ENCODE peak calls at places on chromosomes 1 and 21, in five cellular contexts. Z, T, Y, I and K are unnamed samples. For H3K4me1, the result is how much of the 10 kb centered on the place peaks cover.

GRCh38 chr1:156590326-156591180 is 1.0 kb upstream of the NAXE start:
- DNase-seq in Z (no peak), I (no peak), Y (no peak), T (no peak), K (no peak)

GRCh38 chr1:147210987-147211386 is 14.2 kb downstream of the FMO5 start:
- DNase-seq in I (no peak), Y (no peak), Z (no peak), T (no peak), K (no peak)

GRCh38 chr1:94246692-94247145 is 9.3 kb upstream of the ARHGAP29 start:
- DNase-seq in Z (no peak), Y (peak), I (no peak), T (no peak), K (no peak)

GRCh38 chr21:14617040-14617393 is 70.9 kb upstream of the SAMSN1 start:
- DNase-seq in I (no peak), T (no peak), Y (no peak), Z (no peak), K (no peak)

GRCh38 chr1:101769520-101769919 is 227.2 kb downstream of the OLFM3 start:
- DNase-seq in Y (peak), Z (no peak), I (no peak), T (no peak), K (no peak)

GRCh38 chr1:56063461-56063860 is 515.9 kb downstream of the PLPP3 start:
- DNase-seq in I (no peak), T (peak), Y (no peak), Z (no peak), K (no peak)

GRCh38 chr1:236051107-236051885 is 13.6 kb downstream of the NID1 start:
- DNase-seq in T (peak), I (no peak), Z (no peak), Y (peak), K (no peak)

GRCh38 chr21:27802816-27803475 is 836.1 kb upstream of the ADAMTS5 start:
- DNase-seq in Y (peak), Z (peak), T (no peak), I (no peak), K (no peak)

GRCh38 chr1:7223334-7224080 is 438.3 kb downstream of the CAMTA1 start:
- DNase-seq in T (no peak), I (no peak), Z (no peak), Y (no peak), K (no peak)

GRCh38 chr1:87279966-87280535 is 48.6 kb upstream of the LMO4 start:
- DNase-seq in I (no peak), Z (no peak), Y (no peak), T (no peak), K (no peak)

GRCh38 chr1:162056043-162056442 is 13.4 kb upstream of the NOS1AP start:
- DNase-seq in Z (peak), Y (peak), I (peak), T (peak), K (peak)

GRCh38 chr1:63318255-63319068 is 3.9 kb upstream of the FOXD3 start:
- DNase-seq in Y (no peak), T (no peak), Z (no peak), I (no peak), K (no peak)

GRCh38 chr1:99766378-99766800 is at the start of gene FRRS1:
- DNase-seq in T (peak), I (no peak), Y (peak), Z (peak), K (peak)
- TF ChIP-seq CTCF in T (no peak), I (no peak), Y (peak), Z (no peak), K (no peak)

GRCh38 chr1:24606296-24606605 is 36.9 kb upstream of the SRRM1 start:
- DNase-seq in Y (no peak), T (no peak), I (no peak), Z (no peak), K (no peak)

GRCh38 chr1:24609949-24610517 is 33.1 kb upstream of the SRRM1 start:
- DNase-seq in Z (no peak), Y (no peak), T (no peak), I (no peak), K (no peak)

GRCh38 chr1:24600551-24600950 is 42.6 kb upstream of the SRRM1 start:
- DNase-seq in T (no peak), I (no peak), Z (no peak), Y (no peak), K (no peak)

GRCh38 chr1:24606621-24607020 is 36.5 kb upstream of the SRRM1 start:
- DNase-seq in I (no peak), Y (no peak), Z (no peak), T (no peak), K (no peak)

GRCh38 chr1:24605534-24606295 is 37.4 kb upstream of the SRRM1 start:
- DNase-seq in Z (no peak), T (no peak), I (no peak), Y (no peak), K (no peak)
- H3K4me1 ChIP-seq in Z (under half), T (under half), I (under half), Y (under half), K (under half)

DNA sequence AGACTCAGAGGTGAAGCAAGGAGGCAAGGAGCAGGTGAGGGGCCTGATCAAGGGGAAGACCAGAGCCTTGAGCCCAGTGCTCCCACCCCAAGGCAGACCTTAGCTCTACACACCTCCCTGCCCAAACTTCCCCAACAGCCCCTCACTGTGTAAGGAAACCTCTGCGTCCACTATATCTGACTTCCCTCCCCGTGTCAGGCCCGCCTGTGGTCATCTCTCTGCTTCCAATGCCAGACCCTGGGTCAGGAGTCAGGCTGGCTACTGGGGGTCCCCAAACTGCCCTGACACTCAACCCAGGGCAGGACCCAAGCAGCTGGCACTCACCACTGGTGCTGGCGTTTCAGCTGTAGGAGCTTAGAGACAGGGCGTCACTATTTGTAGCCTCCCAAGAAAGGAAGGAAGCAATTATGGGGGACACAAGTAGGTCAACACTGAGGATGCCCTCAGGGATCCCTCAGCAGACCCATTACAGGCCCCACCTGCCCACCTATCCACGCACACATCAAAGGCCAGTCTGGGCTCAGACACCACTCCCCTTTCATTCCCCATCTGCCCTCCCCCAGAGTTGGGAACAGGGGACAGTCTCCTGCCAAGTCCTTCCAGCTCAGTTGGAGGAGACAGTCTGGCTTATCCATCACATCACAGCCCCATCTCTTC is 811 bp upstream of the S100A3 start:
- DNase-seq in Y (no peak), T (no peak), I (no peak), Z (peak), K (no peak)
- TF ChIP-seq CTCF in Y (no peak), T (no peak), I (no peak), Z (no peak), K (no peak)

GRCh38 chr1:29711582-29712274 is 475.4 kb downstream of the PTPRU start:
- DNase-seq in Z (no peak), Y (no peak), T (no peak), I (no peak), K (no peak)

GRCh38 chr1:29709711-29710169 is 473.4 kb downstream of the PTPRU start:
- DNase-seq in Y (no peak), I (peak), Z (no peak), T (no peak), K (no peak)

GRCh38 chr1:29712801-29713200 is 476.5 kb downstream of the PTPRU start:
- DNase-seq in Y (no peak), Z (no peak), I (peak), T (no peak), K (no peak)

GRCh38 chr1:29713857-29714256 is 477.5 kb downstream of the PTPRU start:
- DNase-seq in Y (no peak), I (no peak), Z (no peak), T (no peak), K (no peak)

DNA sequence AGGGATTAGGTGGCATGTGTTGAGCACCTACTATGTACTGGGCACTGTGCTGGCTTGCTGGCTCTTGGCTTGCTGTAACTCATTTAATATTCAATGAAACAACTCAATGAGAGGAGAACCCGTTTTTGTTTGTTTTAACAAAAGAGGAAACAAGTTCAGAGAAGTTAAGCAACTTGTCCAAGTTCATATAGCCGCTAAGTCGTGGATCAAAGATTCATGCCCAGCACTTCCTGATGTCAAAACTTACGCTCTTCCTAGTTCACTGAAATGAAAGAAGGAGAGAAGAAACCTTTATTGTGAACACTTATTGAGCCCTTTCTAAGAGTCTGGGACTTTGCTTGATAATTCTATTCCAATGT is 475.9 kb downstream of the PTPRU start:
- DNase-seq in Y (no peak), I (no peak), Z (no peak), T (no peak), K (no peak)
- H3K4me1 ChIP-seq in Y (under half), I (under half), Z (under half), T (under half), K (under half)

GRCh38 chr1:3856923-3857790 is at the start of the genes CEP104 and DFFB:
- DNase-seq in Z (peak), T (peak), Y (peak), I (peak), K (peak)
- TF ChIP-seq CTCF in Z (no peak), T (no peak), Y (no peak), I (no peak), K (no peak)

DNA sequence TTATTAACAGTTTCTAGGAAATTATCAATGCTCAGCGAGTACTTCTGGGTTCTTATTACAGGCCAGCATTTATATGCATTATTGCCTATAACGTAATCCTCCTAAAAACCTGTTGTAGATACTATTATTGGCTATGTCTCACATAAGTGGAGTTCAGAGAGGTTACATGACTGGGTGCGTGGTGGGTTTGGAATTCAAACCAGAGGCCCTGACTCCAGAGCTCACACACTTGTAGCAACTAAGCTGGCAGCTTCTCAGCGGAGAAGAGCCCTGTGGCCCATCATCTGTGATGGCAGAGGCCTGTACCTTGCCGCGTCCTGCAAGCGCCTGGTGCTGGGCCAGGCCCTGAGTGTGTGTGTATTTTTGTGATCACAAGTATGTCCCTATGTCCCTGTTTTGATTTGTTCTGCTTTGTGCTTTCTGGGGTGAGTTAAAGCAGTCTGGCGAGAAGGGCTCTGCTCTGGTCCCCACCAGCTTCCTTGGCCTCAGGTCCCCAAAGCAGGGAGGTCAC is 66.7 kb downstream of the HTR6 start:
- DNase-seq in I (no peak), Z (no peak), T (no peak), Y (no peak), K (no peak)
- H3K4me1 ChIP-seq in I (under half), Z (under half), T (under half), Y (under half), K (under half)

DNA sequence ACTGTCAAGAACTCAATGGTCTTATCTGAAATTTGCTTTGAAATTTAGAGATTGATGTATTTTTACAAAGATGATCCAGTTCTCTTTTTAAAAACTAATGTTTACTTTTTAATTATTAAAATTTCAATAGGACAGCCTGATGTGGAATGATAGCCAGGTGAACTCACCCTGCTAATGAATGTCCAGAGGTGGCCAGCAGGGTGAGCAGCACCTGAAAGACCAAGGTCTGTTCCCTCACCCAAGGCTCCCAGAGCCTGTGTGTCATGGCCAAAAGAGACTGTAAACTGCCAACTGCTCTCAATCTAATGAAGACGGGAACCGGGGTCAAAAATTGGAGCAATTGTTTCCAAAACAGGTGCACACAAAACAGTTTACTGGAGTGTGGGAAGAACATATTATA is 340.4 kb downstream of the DISC1 start:
- DNase-seq in Z (no peak), I (no peak), Y (no peak), T (no peak), K (no peak)
- TF ChIP-seq CTCF in Z (no peak), I (no peak), Y (no peak), T (no peak), K (no peak)